ENCODE peak calls at places on chromosomes 2 and 18, in five cellular contexts. K is A549; H is aorta; V is effector memory CD4-positive, alpha-beta T cell; C is heart left ventricle. Q is an unnamed sample. For H3K9me3 and H3K4me1, the result is how much of the 10 kb centered on the place peaks cover.

GRCh38 chr2:47512581-47513083 is 109.7 kb downstream of the MSH2 start:
- DNase-seq in K (no peak), V (no peak), H (no peak), C (no peak), Q (no peak)

GRCh38 chr18:11392974-11393373 is 216.4 kb upstream of the SLC35G4 start:
- DNase-seq in H (no peak), C (no peak), K (no peak), V (no peak), Q (no peak)

GRCh38 chr2:130198343-130198742 is at the start of gene TUBA3E:
- DNase-seq in H (no peak), K (no peak), C (no peak), V (no peak), Q (no peak)

GRCh38 chr2:198957183-198957582 is 500.6 kb downstream of the SATB2 start:
- DNase-seq in H (no peak), V (no peak), C (no peak), K (no peak), Q (no peak)

GRCh38 chr2:189350515-189351209 is 90.6 kb upstream of the WDR75 start:
- DNase-seq in C (peak), V (no peak), H (peak), K (no peak), Q (peak)

GRCh38 chr2:154439156-154439555 is 259.3 kb upstream of the KCNJ3 start:
- DNase-seq in V (no peak), H (no peak), K (no peak), C (no peak), Q (no peak)

GRCh38 chr2:145752091-145752806 is 1232.3 kb upstream of the ZEB2 start:
- DNase-seq in K (peak), V (no peak), C (no peak), H (peak), Q (peak)

GRCh38 chr2:218146056-218146455 is 20.2 kb downstream of the CXCR2 start:
- DNase-seq in V (no peak), H (no peak), C (no peak), K (no peak), Q (no peak)

GRCh38 chr2:134668821-134669220 is 50.0 kb downstream of the TMEM163 start:
- DNase-seq in H (no peak), C (no peak), V (peak), K (no peak), Q (no peak)

GRCh38 chr2:3778016-3778415 is 74.6 kb downstream of the DCDC2C start:
- DNase-seq in H (no peak), K (no peak), C (no peak), V (no peak), Q (no peak)

GRCh38 chr2:42009657-42010580 is 37.9 kb upstream of the PKDCC start:
- DNase-seq in H (no peak), V (no peak), K (no peak), C (no peak), Q (no peak)

GRCh38 chr2:189440644-189440946 is 679 bp upstream of the WDR75 start:
- DNase-seq in H (peak), V (no peak), K (no peak), C (no peak), Q (no peak)

GRCh38 chr2:953975-954686 is 3.5 kb downstream of the SNTG2 start:
- DNase-seq in V (no peak), H (no peak), K (no peak), C (no peak), Q (no peak)

GRCh38 chr18:32431753-32432152 is 38.9 kb downstream of the GAREM1 start:
- DNase-seq in C (no peak), H (no peak), V (no peak), K (no peak), Q (no peak)

GRCh38 chr2:54838585-54839035 is 115.1 kb downstream of the EML6 start:
- DNase-seq in K (peak), V (peak), C (peak), H (peak), Q (peak)

GRCh38 chr2:238473014-238473413 is 46.3 kb downstream of the ASB1 start:
- DNase-seq in V (no peak), K (no peak), H (no peak), C (no peak), Q (no peak)
- H3K9me3 ChIP-seq in V (under half), K (under half), H (under half), C (under half), Q (under half)

GRCh38 chr18:49562481-49563129 is 748 bp downstream of the LIPG start:
- DNase-seq in K (no peak), C (no peak), V (no peak), H (no peak), Q (no peak)

GRCh38 chr18:49561377-49562193 is at the start of gene LIPG:
- DNase-seq in V (peak), H (peak), K (peak), C (no peak), Q (no peak)

GRCh38 chr18:49564435-49564834 is 2.6 kb downstream of the LIPG start:
- DNase-seq in H (no peak), V (no peak), K (no peak), C (no peak), Q (no peak)

GRCh38 chr18:49563701-49564100 is 1.8 kb downstream of the LIPG start:
- DNase-seq in H (no peak), V (no peak), K (no peak), C (no peak), Q (no peak)

GRCh38 chr18:49563130-49563540 is 1.3 kb downstream of the LIPG start:
- DNase-seq in K (no peak), C (no peak), V (no peak), H (no peak), Q (no peak)
- H3K4me3 ChIP-seq in K (no peak), C (no peak), V (no peak), H (no peak), Q (no peak)

GRCh38 chr2:223114917-223115316 is 62.9 kb downstream of the KCNE4 start:
- DNase-seq in K (no peak), C (no peak), H (no peak), V (no peak), Q (no peak)
- H3K4me1 ChIP-seq in K (under half), C (under half), H (under half), V (under half), Q (under half)

GRCh38 chr18:1848716-1849115 is 722.6 kb downstream of the METTL4 start:
- DNase-seq in H (no peak), K (no peak), C (no peak), V (no peak), Q (no peak)

GRCh38 chr18:1840878-1841277 is 730.4 kb downstream of the METTL4 start:
- DNase-seq in K (no peak), V (no peak), C (no peak), H (no peak), Q (no peak)

DNA sequence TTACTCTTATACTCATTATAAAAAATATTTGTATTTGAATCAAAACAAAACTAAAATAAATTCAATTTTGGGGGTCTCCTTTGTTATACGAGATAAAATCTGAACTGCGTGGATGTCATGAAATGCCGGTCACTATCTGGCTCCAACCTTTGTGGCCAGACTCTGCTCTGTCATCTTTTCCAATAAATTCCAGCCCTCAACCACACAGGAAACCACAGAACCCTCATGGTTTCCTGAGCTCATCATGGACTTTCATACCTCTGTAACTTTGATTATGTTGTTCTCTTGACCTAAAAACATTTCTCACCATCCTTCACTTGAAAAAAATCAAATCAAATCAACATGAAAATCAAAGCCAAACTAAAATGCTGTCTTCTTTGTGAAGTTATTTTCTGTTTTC is 724.7 kb downstream of the METTL4 start:
- DNase-seq in K (no peak), C (no peak), H (no peak), V (no peak), Q (no peak)
- H3K9me3 ChIP-seq in K (under half), C (under half), H (under half), V (under half), Q (under half)

GRCh38 chr2:234278556-234279286 is 218.2 kb downstream of the ARL4C start:
- DNase-seq in C (no peak), K (no peak), V (no peak), H (no peak), Q (no peak)
- H3K4me3 ChIP-seq in C (no peak), K (no peak), V (no peak), H (no peak), Q (no peak)

GRCh38 chr2:86256300-86256699 is 57.0 kb downstream of the MRPL35 start:
- DNase-seq in K (no peak), V (no peak), C (no peak), H (no peak), Q (no peak)
- H3K4me1 ChIP-seq in K (under half), V (under half), C (under half), H (under half), Q (under half)

Q was measured in tibial artery.